ENCODE peak calls at places on chromosomes 2 and 18, in seven cellular contexts. Z is foreskin fibroblast, K is body of pancreas, M is aorta, F is cardiac muscle cell, A is ELR, X is thoracic aorta. D is an unnamed sample.

GRCh38 chr2:207746131-207746530 is 23.6 kb downstream of the FZD5 start:
- DNase-seq in Z (peak), K (peak), M (peak), F (peak), A (peak), X (no peak), D (peak)

GRCh38 chr2:16554184-16554583 is 111.5 kb downstream of the CYRIA start:
- DNase-seq in Z (no peak), K (no peak), M (no peak), F (no peak), A (no peak), X (no peak), D (no peak)

GRCh38 chr2:69152847-69153246 is 139.9 kb downstream of the ANTXR1 start:
- DNase-seq in Z (no peak), K (no peak), M (no peak), F (peak), A (no peak), X (no peak), D (no peak)

GRCh38 chr18:58567453-58568196 is 61.3 kb downstream of the ALPK2 start:
- DNase-seq in Z (peak), K (peak), M (no peak), F (no peak), A (peak), X (no peak), D (no peak)

GRCh38 chr18:35045121-35045520 is 3.9 kb downstream of the MAPRE2 start:
- DNase-seq in Z (peak), K (no peak), M (no peak), F (no peak), A (peak), X (no peak), D (no peak)

GRCh38 chr2:224078656-224079055 is 39.6 kb upstream of the SERPINE2 start:
- DNase-seq in Z (no peak), K (no peak), M (no peak), F (no peak), A (no peak), X (no peak), D (no peak)

GRCh38 chr18:76353046-76353445 is 142.0 kb downstream of the ZNF516 start:
- DNase-seq in Z (no peak), K (no peak), M (no peak), F (no peak), A (no peak), X (no peak), D (no peak)

GRCh38 chr2:48512071-48512470 is 17.9 kb upstream of the STON1 start:
- DNase-seq in Z (peak), K (no peak), M (no peak), F (no peak), A (no peak), X (no peak), D (no peak)

GRCh38 chr18:26818461-26818860 is 47.0 kb downstream of the AQP4 start:
- DNase-seq in Z (no peak), K (no peak), M (no peak), F (no peak), A (no peak), X (no peak), D (no peak)

GRCh38 chr2:219765236-219765635 is 137.8 kb downstream of the SLC4A3 start:
- DNase-seq in Z (no peak), K (no peak), M (no peak), F (no peak), A (no peak), X (no peak), D (no peak)

GRCh38 chr2:225431387-225431786 is 31.9 kb downstream of the NYAP2 start:
- DNase-seq in Z (no peak), K (no peak), M (no peak), F (no peak), A (no peak), X (no peak), D (no peak)

GRCh38 chr2:156803243-156803642 is 367.1 kb downstream of the GPD2 start:
- DNase-seq in Z (no peak), K (no peak), M (no peak), F (no peak), A (no peak), X (no peak), D (no peak)

GRCh38 chr2:174694196-174694878 is 69.9 kb downstream of the CHRNA1 start:
- DNase-seq in Z (no peak), K (no peak), M (no peak), F (no peak), A (peak), X (no peak), D (no peak)

GRCh38 chr2:7857904-7858303 is 824.0 kb upstream of the ID2 start:
- DNase-seq in Z (peak), K (no peak), M (no peak), F (no peak), A (peak), X (no peak), D (no peak)

GRCh38 chr18:55398858-55399257 is 189.1 kb downstream of the TCF4 start:
- DNase-seq in Z (peak), K (no peak), M (no peak), F (no peak), A (no peak), X (no peak), D (no peak)

GRCh38 chr2:119826370-119826961 is 66.7 kb downstream of the PTPN4 start:
- DNase-seq in Z (peak), K (no peak), M (no peak), F (peak), A (peak), X (no peak), D (no peak)

GRCh38 chr2:111207892-111208291 is 87.2 kb downstream of the BCL2L11 start:
- DNase-seq in Z (no peak), K (no peak), M (no peak), F (no peak), A (no peak), X (no peak), D (no peak)

GRCh38 chr2:168719446-168719845 is 83.0 kb upstream of the NOSTRIN start:
- DNase-seq in Z (no peak), K (no peak), M (no peak), F (no peak), A (no peak), X (no peak), D (no peak)